ENCODE peak calls at places on chromosomes 3 and 15, in six cellular contexts. One of them, this sample, is unnamed.

GRCh38 chr15:46126581-46126980 is 491.8 kb downstream of the SQOR start:
- DNase-seq in uterus: no peak
- DNase-seq in A549: no peak
- DNase-seq in osteoblast: no peak
- DNase-seq in lower lobe of right lung: no peak
- DNase-seq in AG04450: no peak
- DNase-seq in this sample: peak

GRCh38 chr3:187165144-187165543 is 25.8 kb upstream of the RPL39L start:
- DNase-seq in A549: peak
- DNase-seq in osteoblast: no peak
- DNase-seq in lower lobe of right lung: no peak
- DNase-seq in AG04450: no peak
- DNase-seq in uterus: peak
- DNase-seq in this sample: no peak

GRCh38 chr15:70584838-70585706 is 178.3 kb downstream of the UACA start:
- DNase-seq in osteoblast: no peak
- DNase-seq in A549: peak
- DNase-seq in lower lobe of right lung: no peak
- DNase-seq in AG04450: no peak
- DNase-seq in uterus: no peak
- DNase-seq in this sample: no peak

GRCh38 chr15:42150246-42150970 is 6.0 kb downstream of the PLA2G4F start:
- DNase-seq in lower lobe of right lung: no peak
- DNase-seq in AG04450: no peak
- DNase-seq in A549: no peak
- DNase-seq in uterus: no peak
- DNase-seq in osteoblast: peak
- DNase-seq in this sample: no peak

GRCh38 chr15:41505776-41506175 is 7.9 kb downstream of the LTK start:
- DNase-seq in AG04450: no peak
- DNase-seq in A549: no peak
- DNase-seq in uterus: no peak
- DNase-seq in lower lobe of right lung: no peak
- DNase-seq in osteoblast: peak
- DNase-seq in this sample: no peak

GRCh38 chr3:169894110-169894509 is 17.3 kb upstream of the SAMD7 start:
- DNase-seq in AG04450: no peak
- DNase-seq in osteoblast: no peak
- DNase-seq in lower lobe of right lung: no peak
- DNase-seq in A549: no peak
- DNase-seq in uterus: no peak
- DNase-seq in this sample: no peak

GRCh38 chr15:56963719-56964118 is 45.3 kb downstream of the TCF12 start:
- DNase-seq in A549: no peak
- DNase-seq in osteoblast: no peak
- DNase-seq in uterus: no peak
- DNase-seq in lower lobe of right lung: no peak
- DNase-seq in AG04450: no peak
- DNase-seq in this sample: no peak

GRCh38 chr3:39383913-39384664 is 919 bp downstream of the SLC25A38 start:
- DNase-seq in osteoblast: peak
- DNase-seq in uterus: peak
- DNase-seq in AG04450: peak
- DNase-seq in lower lobe of right lung: peak
- DNase-seq in A549: peak
- DNase-seq in this sample: peak

GRCh38 chr15:35888815-35889214 is 342.9 kb upstream of the DPH6 start:
- DNase-seq in A549: no peak
- DNase-seq in lower lobe of right lung: no peak
- DNase-seq in AG04450: no peak
- DNase-seq in osteoblast: no peak
- DNase-seq in uterus: no peak
- DNase-seq in this sample: no peak

GRCh38 chr15:43505723-43506122 is 11.7 kb upstream of the MAP1A start:
- DNase-seq in osteoblast: no peak
- DNase-seq in uterus: no peak
- DNase-seq in lower lobe of right lung: no peak
- DNase-seq in A549: no peak
- DNase-seq in AG04450: peak
- DNase-seq in this sample: no peak

GRCh38 chr3:182861345-182861744 is 68.0 kb downstream of the ATP11B start:
- DNase-seq in uterus: no peak
- DNase-seq in AG04450: no peak
- DNase-seq in A549: no peak
- DNase-seq in lower lobe of right lung: no peak
- DNase-seq in osteoblast: no peak
- DNase-seq in this sample: no peak

DNA sequence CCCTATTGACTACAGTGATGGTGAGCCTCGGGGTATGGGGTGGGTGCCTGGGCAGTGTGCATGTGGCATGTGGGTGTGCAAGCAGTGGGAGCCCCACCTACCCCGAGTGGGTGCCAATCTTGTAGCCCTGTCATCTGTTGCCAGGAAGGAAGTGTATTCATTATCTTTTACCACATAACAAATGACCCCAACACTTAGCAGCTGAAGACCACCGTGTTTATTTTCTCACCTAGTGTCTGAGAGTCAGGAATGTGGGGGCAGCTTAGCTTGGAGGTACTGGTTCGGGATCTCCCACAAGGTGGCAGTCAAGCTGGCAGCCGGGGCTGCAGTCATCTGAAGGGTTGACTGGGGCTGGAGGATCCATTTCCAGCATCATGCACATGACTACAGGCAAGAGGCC is 21.7 kb downstream of the XYLB start:
- DNase-seq in osteoblast: no peak
- DNase-seq in A549: no peak
- DNase-seq in uterus: no peak
- DNase-seq in lower lobe of right lung: no peak
- DNase-seq in AG04450: no peak
- DNase-seq in this sample: no peak
- TF ChIP-seq CTCF in osteoblast: no peak
- TF ChIP-seq CTCF in A549: peak
- TF ChIP-seq CTCF in uterus: no peak
- TF ChIP-seq CTCF in lower lobe of right lung: no peak
- TF ChIP-seq CTCF in AG04450: no peak
- TF ChIP-seq CTCF in this sample: no peak

DNA sequence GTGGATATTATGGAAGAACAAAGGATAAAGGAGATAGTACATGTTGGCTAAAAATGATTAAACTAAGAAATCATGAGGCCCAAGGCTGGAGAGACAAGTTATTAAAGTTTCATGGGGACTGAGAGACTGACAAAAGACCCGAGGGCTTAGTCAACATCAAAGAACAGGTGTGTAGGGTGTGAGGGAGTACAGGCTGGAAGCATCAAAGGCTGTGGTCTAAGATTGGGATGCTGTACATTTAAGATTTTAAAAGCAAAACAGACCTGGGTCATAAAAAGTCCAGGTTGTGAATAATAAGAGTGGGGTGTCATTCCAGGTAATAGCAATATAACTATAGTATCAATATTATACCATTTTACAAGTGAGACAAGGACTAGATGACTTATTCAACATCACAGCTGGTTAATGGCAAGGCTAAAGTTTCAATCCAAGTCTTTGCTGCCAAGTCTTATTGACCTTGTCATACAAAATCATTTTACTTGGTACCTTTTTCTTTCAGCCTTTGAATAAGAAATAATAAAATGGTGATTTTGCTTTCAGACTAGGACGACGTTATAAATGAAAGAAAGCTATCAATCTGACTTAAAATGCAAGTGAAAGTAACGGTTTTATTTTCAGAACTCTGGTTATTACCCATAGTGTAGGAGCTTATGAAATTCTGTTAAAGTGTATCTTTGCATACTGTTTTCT is 211.6 kb downstream of the TNIK start:
- DNase-seq in osteoblast: no peak
- DNase-seq in uterus: no peak
- DNase-seq in A549: no peak
- DNase-seq in AG04450: no peak
- DNase-seq in lower lobe of right lung: no peak
- DNase-seq in this sample: no peak
- H3K4me3 ChIP-seq in osteoblast: no peak
- H3K4me3 ChIP-seq in uterus: no peak
- H3K4me3 ChIP-seq in A549: no peak
- H3K4me3 ChIP-seq in AG04450: no peak
- H3K4me3 ChIP-seq in lower lobe of right lung: no peak
- H3K4me3 ChIP-seq in this sample: no peak

GRCh38 chr3:36846406-36846805 is 82.1 kb upstream of the DCLK3 start:
- DNase-seq in uterus: no peak
- DNase-seq in osteoblast: no peak
- DNase-seq in lower lobe of right lung: no peak
- DNase-seq in A549: no peak
- DNase-seq in AG04450: no peak
- DNase-seq in this sample: no peak

GRCh38 chr3:36852071-36852470 is 87.7 kb upstream of the DCLK3 start:
- DNase-seq in osteoblast: no peak
- DNase-seq in lower lobe of right lung: no peak
- DNase-seq in A549: no peak
- DNase-seq in uterus: no peak
- DNase-seq in AG04450: no peak
- DNase-seq in this sample: no peak

GRCh38 chr3:36850743-36851142 is 86.4 kb upstream of the DCLK3 start:
- DNase-seq in osteoblast: no peak
- DNase-seq in AG04450: no peak
- DNase-seq in uterus: no peak
- DNase-seq in lower lobe of right lung: no peak
- DNase-seq in A549: no peak
- DNase-seq in this sample: no peak
- TF ChIP-seq CTCF in osteoblast: no peak
- TF ChIP-seq CTCF in AG04450: no peak
- TF ChIP-seq CTCF in uterus: no peak
- TF ChIP-seq CTCF in lower lobe of right lung: no peak
- TF ChIP-seq CTCF in A549: no peak
- TF ChIP-seq CTCF in this sample: no peak

GRCh38 chr15:85116925-85117646 is 135.4 kb downstream of the PDE8A start:
- DNase-seq in uterus: no peak
- DNase-seq in A549: no peak
- DNase-seq in lower lobe of right lung: no peak
- DNase-seq in osteoblast: no peak
- DNase-seq in AG04450: no peak
- DNase-seq in this sample: no peak

GRCh38 chr15:85118581-85118980 is 136.9 kb downstream of the PDE8A start:
- DNase-seq in AG04450: no peak
- DNase-seq in A549: no peak
- DNase-seq in uterus: no peak
- DNase-seq in lower lobe of right lung: no peak
- DNase-seq in osteoblast: no peak
- DNase-seq in this sample: no peak

GRCh38 chr15:85124173-85124572 is 142.5 kb downstream of the PDE8A start:
- DNase-seq in osteoblast: no peak
- DNase-seq in AG04450: no peak
- DNase-seq in uterus: no peak
- DNase-seq in lower lobe of right lung: no peak
- DNase-seq in A549: no peak
- DNase-seq in this sample: no peak

GRCh38 chr15:85118173-85118572 is 136.5 kb downstream of the PDE8A start:
- DNase-seq in osteoblast: no peak
- DNase-seq in A549: no peak
- DNase-seq in uterus: no peak
- DNase-seq in AG04450: no peak
- DNase-seq in lower lobe of right lung: no peak
- DNase-seq in this sample: no peak

GRCh38 chr15:85120351-85121113 is 138.9 kb downstream of the PDE8A start:
- DNase-seq in uterus: no peak
- DNase-seq in AG04450: no peak
- DNase-seq in A549: no peak
- DNase-seq in lower lobe of right lung: no peak
- DNase-seq in osteoblast: no peak
- DNase-seq in this sample: no peak
- H3K4me3 ChIP-seq in uterus: no peak
- H3K4me3 ChIP-seq in AG04450: no peak
- H3K4me3 ChIP-seq in A549: no peak
- H3K4me3 ChIP-seq in lower lobe of right lung: no peak
- H3K4me3 ChIP-seq in osteoblast: no peak
- H3K4me3 ChIP-seq in this sample: no peak